ENCODE peak calls at places on chromosomes 5 and 9, in nine cellular contexts. One of them, this sample, is unnamed.

GRCh38 chr5:77784735-77785134 is 8.6 kb upstream of the TBCA start:
- DNase-seq in lung: no peak
- DNase-seq in PC-3: no peak
- DNase-seq in uterus: no peak
- DNase-seq in endothelial cell of umbilical vein: no peak
- DNase-seq in kidney: peak; percentile 66
- DNase-seq in choroid plexus epithelial cell: no peak
- DNase-seq in brain microvascular endothelial cell: no peak
- DNase-seq in body of pancreas: no peak
- DNase-seq in this sample: no peak

GRCh38 chr5:54018438-54018837 is 291.9 kb downstream of the ARL15 start:
- DNase-seq in lung: no peak
- DNase-seq in PC-3: no peak
- DNase-seq in uterus: no peak
- DNase-seq in endothelial cell of umbilical vein: no peak
- DNase-seq in kidney: no peak
- DNase-seq in choroid plexus epithelial cell: no peak
- DNase-seq in brain microvascular endothelial cell: no peak
- DNase-seq in body of pancreas: no peak
- DNase-seq in this sample: no peak

GRCh38 chr5:33400675-33401074 is 40.1 kb upstream of the TARS1 start:
- DNase-seq in lung: no peak
- DNase-seq in PC-3: peak; percentile 9
- DNase-seq in uterus: no peak
- DNase-seq in endothelial cell of umbilical vein: peak; percentile 11
- DNase-seq in kidney: no peak
- DNase-seq in choroid plexus epithelial cell: no peak
- DNase-seq in brain microvascular endothelial cell: no peak
- DNase-seq in body of pancreas: no peak
- DNase-seq in this sample: no peak

GRCh38 chr9:11549311-11549794 is 936.6 kb upstream of the PTPRD start:
- DNase-seq in lung: no peak
- DNase-seq in PC-3: no peak
- DNase-seq in uterus: no peak
- DNase-seq in endothelial cell of umbilical vein: no peak
- DNase-seq in kidney: peak; percentile 12
- DNase-seq in choroid plexus epithelial cell: no peak
- DNase-seq in brain microvascular endothelial cell: no peak
- DNase-seq in body of pancreas: no peak
- DNase-seq in this sample: no peak

GRCh38 chr9:81871695-81872094 is 56.5 kb upstream of the SPATA31D4 start:
- DNase-seq in lung: no peak
- DNase-seq in PC-3: peak; percentile 58
- DNase-seq in uterus: no peak
- DNase-seq in endothelial cell of umbilical vein: peak; percentile 45
- DNase-seq in kidney: no peak
- DNase-seq in choroid plexus epithelial cell: peak; percentile 53
- DNase-seq in brain microvascular endothelial cell: peak; percentile 62
- DNase-seq in body of pancreas: no peak
- DNase-seq in this sample: peak; percentile 85

GRCh38 chr9:121680236-121680635 is 28.8 kb downstream of the DAB2IP start:
- DNase-seq in lung: no peak
- DNase-seq in PC-3: no peak
- DNase-seq in uterus: no peak
- DNase-seq in endothelial cell of umbilical vein: no peak
- DNase-seq in kidney: peak; percentile 37
- DNase-seq in choroid plexus epithelial cell: no peak
- DNase-seq in brain microvascular endothelial cell: no peak
- DNase-seq in body of pancreas: no peak
- DNase-seq in this sample: no peak

GRCh38 chr5:93602261-93603149 is 19.5 kb downstream of the NR2F1 start:
- DNase-seq in lung: no peak
- DNase-seq in PC-3: peak; percentile 55
- DNase-seq in uterus: no peak
- DNase-seq in endothelial cell of umbilical vein: no peak
- DNase-seq in kidney: no peak
- DNase-seq in choroid plexus epithelial cell: peak; percentile 64
- DNase-seq in brain microvascular endothelial cell: no peak
- DNase-seq in body of pancreas: no peak
- DNase-seq in this sample: no peak

GRCh38 chr5:151523335-151523734 is 67.8 kb downstream of the FAT2 start:
- DNase-seq in lung: no peak
- DNase-seq in PC-3: peak; percentile 76
- DNase-seq in uterus: no peak
- DNase-seq in endothelial cell of umbilical vein: peak; percentile 52
- DNase-seq in kidney: no peak
- DNase-seq in choroid plexus epithelial cell: peak; percentile 71
- DNase-seq in brain microvascular endothelial cell: peak; percentile 59
- DNase-seq in body of pancreas: no peak
- DNase-seq in this sample: peak; percentile 36

GRCh38 chr5:10632110-10632903 is 68.4 kb downstream of the ANKRD33B start:
- DNase-seq in lung: no peak
- DNase-seq in PC-3: no peak
- DNase-seq in uterus: no peak
- DNase-seq in endothelial cell of umbilical vein: no peak
- DNase-seq in kidney: peak; percentile 66
- DNase-seq in choroid plexus epithelial cell: peak; percentile 53
- DNase-seq in brain microvascular endothelial cell: peak; percentile 20
- DNase-seq in body of pancreas: no peak
- DNase-seq in this sample: peak; percentile 77

GRCh38 chr5:100840364-100840763 is 62.7 kb downstream of the ST8SIA4 start:
- DNase-seq in lung: no peak
- DNase-seq in PC-3: peak; percentile 87
- DNase-seq in uterus: no peak
- DNase-seq in endothelial cell of umbilical vein: peak; percentile 47
- DNase-seq in kidney: no peak
- DNase-seq in choroid plexus epithelial cell: peak; percentile 88
- DNase-seq in brain microvascular endothelial cell: peak; percentile 61
- DNase-seq in body of pancreas: no peak
- DNase-seq in this sample: peak; percentile 60

GRCh38 chr9:8730618-8731017 is 931.0 kb upstream of the DMAC1 start:
- DNase-seq in lung: no peak
- DNase-seq in PC-3: no peak
- DNase-seq in uterus: no peak
- DNase-seq in endothelial cell of umbilical vein: no peak
- DNase-seq in kidney: no peak
- DNase-seq in choroid plexus epithelial cell: no peak
- DNase-seq in brain microvascular endothelial cell: no peak
- DNase-seq in body of pancreas: no peak
- DNase-seq in this sample: no peak

GRCh38 chr5:66789434-66789833 is 193.2 kb downstream of the MAST4 start:
- DNase-seq in lung: no peak
- DNase-seq in PC-3: no peak
- DNase-seq in uterus: no peak
- DNase-seq in endothelial cell of umbilical vein: no peak
- DNase-seq in kidney: no peak
- DNase-seq in choroid plexus epithelial cell: no peak
- DNase-seq in brain microvascular endothelial cell: no peak
- DNase-seq in body of pancreas: no peak
- DNase-seq in this sample: no peak

GRCh38 chr5:3517331-3517730 is 78.3 kb upstream of the IRX1 start:
- DNase-seq in lung: no peak
- DNase-seq in PC-3: no peak
- DNase-seq in uterus: no peak
- DNase-seq in endothelial cell of umbilical vein: no peak
- DNase-seq in kidney: no peak
- DNase-seq in choroid plexus epithelial cell: no peak
- DNase-seq in brain microvascular endothelial cell: no peak
- DNase-seq in body of pancreas: no peak
- DNase-seq in this sample: no peak

GRCh38 chr5:154479160-154479943 is 1.3 kb upstream of the HAND1 start:
- DNase-seq in lung: no peak
- DNase-seq in PC-3: no peak
- DNase-seq in uterus: no peak
- DNase-seq in endothelial cell of umbilical vein: no peak
- DNase-seq in kidney: no peak
- DNase-seq in choroid plexus epithelial cell: no peak
- DNase-seq in brain microvascular endothelial cell: no peak
- DNase-seq in body of pancreas: no peak
- DNase-seq in this sample: no peak

DNA sequence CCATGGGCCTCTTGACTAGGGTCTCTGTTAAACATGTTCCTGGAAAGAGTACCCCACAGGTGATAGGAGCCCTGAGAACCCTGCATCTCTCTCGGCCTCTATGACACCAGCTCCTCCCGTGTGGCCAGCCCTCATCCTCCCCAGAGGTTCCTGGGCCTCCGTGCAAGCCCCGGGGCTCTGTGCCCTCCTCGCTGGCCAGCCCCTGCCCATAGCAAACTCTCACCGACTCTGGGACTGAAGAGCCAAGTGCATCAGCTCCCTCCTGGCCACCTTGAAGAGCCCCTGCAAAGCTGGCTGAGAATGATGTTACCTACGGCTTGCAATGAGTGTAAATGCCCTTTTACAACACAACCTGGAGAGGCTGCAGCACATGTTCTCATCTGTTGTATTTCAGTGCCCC is 224.4 kb downstream of the ROR2 start:
- DNase-seq in lung: no peak
- DNase-seq in PC-3: no peak
- DNase-seq in uterus: no peak
- DNase-seq in endothelial cell of umbilical vein: no peak
- DNase-seq in kidney: no peak
- DNase-seq in choroid plexus epithelial cell: no peak
- DNase-seq in brain microvascular endothelial cell: no peak
- DNase-seq in body of pancreas: no peak
- DNase-seq in this sample: no peak
- TF ChIP-seq CTCF in lung: no peak
- TF ChIP-seq CTCF in PC-3: no peak
- TF ChIP-seq CTCF in uterus: no peak
- TF ChIP-seq CTCF in endothelial cell of umbilical vein: no peak
- TF ChIP-seq CTCF in kidney: no peak
- TF ChIP-seq CTCF in choroid plexus epithelial cell: no peak
- TF ChIP-seq CTCF in brain microvascular endothelial cell: no peak
- TF ChIP-seq CTCF in body of pancreas: no peak
- TF ChIP-seq CTCF in this sample: no peak

GRCh38 chr9:94655739-94656138 is 16.4 kb upstream of the FBP1 start:
- DNase-seq in lung: no peak
- DNase-seq in PC-3: no peak
- DNase-seq in uterus: no peak
- DNase-seq in endothelial cell of umbilical vein: no peak
- DNase-seq in kidney: no peak
- DNase-seq in choroid plexus epithelial cell: no peak
- DNase-seq in brain microvascular endothelial cell: no peak
- DNase-seq in body of pancreas: no peak
- DNase-seq in this sample: no peak
- H3K4me3 ChIP-seq in lung: no peak overlapping the region
- H3K4me3 ChIP-seq in PC-3: no peak overlapping the region
- H3K4me3 ChIP-seq in uterus: no peak overlapping the region
- H3K4me3 ChIP-seq in endothelial cell of umbilical vein: no peak overlapping the region
- H3K4me3 ChIP-seq in kidney: peak overlapping the region; percentile 4
- H3K4me3 ChIP-seq in choroid plexus epithelial cell: peak overlapping the region; percentile 33
- H3K4me3 ChIP-seq in brain microvascular endothelial cell: no peak overlapping the region
- H3K4me3 ChIP-seq in body of pancreas: no peak overlapping the region
- H3K4me3 ChIP-seq in this sample: no peak overlapping the region

GRCh38 chr5:41721521-41721920 is 148.7 kb downstream of the OXCT1 start:
- DNase-seq in lung: no peak
- DNase-seq in PC-3: no peak
- DNase-seq in uterus: no peak
- DNase-seq in endothelial cell of umbilical vein: no peak
- DNase-seq in kidney: no peak
- DNase-seq in choroid plexus epithelial cell: no peak
- DNase-seq in brain microvascular endothelial cell: no peak
- DNase-seq in body of pancreas: no peak
- DNase-seq in this sample: no peak

GRCh38 chr5:41728281-41728680 is 141.9 kb downstream of the OXCT1 start:
- DNase-seq in lung: no peak
- DNase-seq in PC-3: no peak
- DNase-seq in uterus: no peak
- DNase-seq in endothelial cell of umbilical vein: no peak
- DNase-seq in kidney: no peak
- DNase-seq in choroid plexus epithelial cell: no peak
- DNase-seq in brain microvascular endothelial cell: no peak
- DNase-seq in body of pancreas: no peak
- DNase-seq in this sample: no peak

GRCh38 chr5:41722359-41722950 is 147.8 kb downstream of the OXCT1 start:
- DNase-seq in lung: no peak
- DNase-seq in PC-3: peak; percentile 30
- DNase-seq in uterus: no peak
- DNase-seq in endothelial cell of umbilical vein: peak; percentile 26
- DNase-seq in kidney: no peak
- DNase-seq in choroid plexus epithelial cell: peak; percentile 64
- DNase-seq in brain microvascular endothelial cell: no peak
- DNase-seq in body of pancreas: no peak
- DNase-seq in this sample: peak; percentile 27
- TF ChIP-seq CTCF in lung: no peak
- TF ChIP-seq CTCF in PC-3: peak; percentile 50
- TF ChIP-seq CTCF in uterus: no peak
- TF ChIP-seq CTCF in endothelial cell of umbilical vein: peak; percentile 21
- TF ChIP-seq CTCF in kidney: peak; percentile 14
- TF ChIP-seq CTCF in choroid plexus epithelial cell: peak; percentile 62
- TF ChIP-seq CTCF in brain microvascular endothelial cell: peak; percentile 49
- TF ChIP-seq CTCF in body of pancreas: no peak
- TF ChIP-seq CTCF in this sample: peak; percentile 30

GRCh38 chr9:129627556-129628492 is 1.9 kb downstream of the NTMT1 start:
- DNase-seq in lung: no peak
- DNase-seq in PC-3: no peak
- DNase-seq in uterus: no peak
- DNase-seq in endothelial cell of umbilical vein: no peak
- DNase-seq in kidney: no peak
- DNase-seq in choroid plexus epithelial cell: peak; percentile 94
- DNase-seq in brain microvascular endothelial cell: no peak
- DNase-seq in body of pancreas: no peak
- DNase-seq in this sample: no peak
- H3K4me3 ChIP-seq in lung: no peak overlapping the region
- H3K4me3 ChIP-seq in PC-3: peak overlapping the region; percentile 87
- H3K4me3 ChIP-seq in uterus: no peak overlapping the region
- H3K4me3 ChIP-seq in endothelial cell of umbilical vein: no peak overlapping the region
- H3K4me3 ChIP-seq in kidney: peak overlapping the region; percentile 98
- H3K4me3 ChIP-seq in choroid plexus epithelial cell: peak overlapping the region; percentile 88
- H3K4me3 ChIP-seq in brain microvascular endothelial cell: peak overlapping the region; percentile 85
- H3K4me3 ChIP-seq in body of pancreas: no peak overlapping the region
- H3K4me3 ChIP-seq in this sample: peak overlapping the region; percentile 85

GRCh38 chr9:6739218-6739617 is 18.6 kb upstream of the KDM4C start:
- DNase-seq in lung: no peak
- DNase-seq in PC-3: peak; percentile 51
- DNase-seq in uterus: no peak
- DNase-seq in endothelial cell of umbilical vein: peak; percentile 28
- DNase-seq in kidney: no peak
- DNase-seq in choroid plexus epithelial cell: peak; percentile 47
- DNase-seq in brain microvascular endothelial cell: no peak
- DNase-seq in body of pancreas: no peak
- DNase-seq in this sample: peak; percentile 31
- TF ChIP-seq CTCF in lung: no peak
- TF ChIP-seq CTCF in PC-3: peak; percentile 54
- TF ChIP-seq CTCF in uterus: peak; percentile 3
- TF ChIP-seq CTCF in endothelial cell of umbilical vein: peak; percentile 16
- TF ChIP-seq CTCF in kidney: no peak
- TF ChIP-seq CTCF in choroid plexus epithelial cell: peak; percentile 54
- TF ChIP-seq CTCF in brain microvascular endothelial cell: peak; percentile 41
- TF ChIP-seq CTCF in body of pancreas: peak; percentile 40
- TF ChIP-seq CTCF in this sample: peak; percentile 11

GRCh38 chr5:40911278-40911677 is 2.0 kb downstream of the C7 start:
- DNase-seq in lung: no peak
- DNase-seq in PC-3: no peak
- DNase-seq in uterus: peak; percentile 23
- DNase-seq in endothelial cell of umbilical vein: no peak
- DNase-seq in kidney: no peak
- DNase-seq in choroid plexus epithelial cell: no peak
- DNase-seq in brain microvascular endothelial cell: no peak
- DNase-seq in body of pancreas: no peak
- DNase-seq in this sample: peak; percentile 60
- H3K4me3 ChIP-seq in lung: no peak overlapping the region
- H3K4me3 ChIP-seq in PC-3: no peak overlapping the region
- H3K4me3 ChIP-seq in uterus: no peak overlapping the region
- H3K4me3 ChIP-seq in endothelial cell of umbilical vein: no peak overlapping the region
- H3K4me3 ChIP-seq in kidney: peak overlapping the region; percentile 44
- H3K4me3 ChIP-seq in choroid plexus epithelial cell: peak overlapping the region; percentile 54
- H3K4me3 ChIP-seq in brain microvascular endothelial cell: no peak overlapping the region
- H3K4me3 ChIP-seq in body of pancreas: no peak overlapping the region
- H3K4me3 ChIP-seq in this sample: peak overlapping the region; percentile 62